ENCODE peak calls at places on chromosomes 5 and 9, in five cellular contexts. G, N, M, U and F are unnamed samples.

GRCh38 chr5:151692312-151692711 is 5.6 kb upstream of the SPARC start:
- DNase-seq in G (no peak), N (no peak), M (no peak), U (no peak), F (no peak)

GRCh38 chr9:124654431-124654830 is 116.7 kb downstream of the NR6A1 start:
- DNase-seq in G (no peak), N (no peak), M (no peak), U (no peak), F (no peak)

GRCh38 chr9:86918556-86918955 is 28.8 kb downstream of the GAS1 start:
- DNase-seq in G (no peak), N (no peak), M (no peak), U (no peak), F (no peak)

GRCh38 chr9:134301387-134302129 is 24.7 kb upstream of the RXRA start:
- DNase-seq in G (no peak), N (peak; percentile 21), M (no peak), U (peak; percentile 67), F (no peak)

GRCh38 chr5:139711067-139711851 is 63.1 kb downstream of the CXXC5 start:
- DNase-seq in G (peak; percentile 51), N (peak; percentile 64), M (peak; percentile 28), U (no peak), F (no peak)

GRCh38 chr5:80346055-80346454 is 26.3 kb downstream of the SPZ1 start:
- DNase-seq in G (peak; percentile 4), N (no peak), M (no peak), U (peak; percentile 17), F (no peak)

GRCh38 chr9:78691531-78691930 is 394.6 kb downstream of the PSAT1 start:
- DNase-seq in G (no peak), N (no peak), M (peak; percentile 60), U (no peak), F (no peak)

GRCh38 chr5:3251784-3252183 is 343.8 kb upstream of the IRX1 start:
- DNase-seq in G (no peak), N (no peak), M (no peak), U (no peak), F (no peak)

GRCh38 chr9:36328798-36329411 is 70.7 kb upstream of the GNE start:
- DNase-seq in G (peak; percentile 75), N (no peak), M (peak; percentile 80), U (peak; percentile 67), F (peak; percentile 8)

GRCh38 chr5:43140286-43140685 is 19.6 kb downstream of the ZNF131 start:
- DNase-seq in G (peak; percentile 26), N (no peak), M (peak; percentile 44), U (no peak), F (no peak)

GRCh38 chr9:99878651-99879050 is 27.8 kb upstream of the STX17 start:
- DNase-seq in G (no peak), N (no peak), M (peak; percentile 12), U (no peak), F (no peak)

GRCh38 chr9:94772654-94773303 is 46.3 kb downstream of the AOPEP start:
- DNase-seq in G (peak; percentile 98), N (no peak), M (peak; percentile 86), U (no peak), F (peak; percentile 74)

GRCh38 chr5:65803699-65804426 is 81.9 kb downstream of the NLN start:
- DNase-seq in G (no peak), N (no peak), M (peak; percentile 72), U (no peak), F (no peak)

GRCh38 chr5:52682492-52682891 is 105.2 kb upstream of the ITGA1 start:
- DNase-seq in G (no peak), N (no peak), M (no peak), U (no peak), F (no peak)

GRCh38 chr5:96657068-96657467 is 5.1 kb upstream of the CAST start:
- DNase-seq in G (no peak), N (no peak), M (peak; percentile 94), U (peak; percentile 99), F (no peak)

GRCh38 chr5:120017523-120017922 is 388.2 kb downstream of the FAM170A start:
- DNase-seq in G (no peak), N (no peak), M (peak; percentile 32), U (peak; percentile 31), F (no peak)